ENCODE peak calls at places on chromosomes 11 and 22, in four cellular contexts. V is sigmoid colon, W is stomach, E is H1. U is an unnamed sample. For H3K4me1, the result is how much of the 10 kb centered on the place peaks cover.

GRCh38 chr22:44901301-44901700 is 108.5 kb downstream of the PHF21B start:
- DNase-seq in V (no peak), W (no peak), E (no peak), U (no peak)

GRCh38 chr22:47914481-47915097 is 1152.1 kb downstream of the TBC1D22A start:
- DNase-seq in V (no peak), W (no peak), E (no peak), U (no peak)

GRCh38 chr11:77789731-77790476 is 30.6 kb downstream of the RSF1 start:
- DNase-seq in V (no peak), W (no peak), E (no peak), U (no peak)

GRCh38 chr11:61061081-61061826 is 41.0 kb upstream of the CD5 start:
- DNase-seq in V (peak), W (no peak), E (no peak), U (no peak)

GRCh38 chr11:111634981-111635705 is 32.9 kb downstream of the SIK2 start:
- DNase-seq in V (no peak), W (no peak), E (no peak), U (no peak)

GRCh38 chr22:29310863-29311339 is 4.5 kb downstream of the GAS2L1 start:
- DNase-seq in V (peak), W (peak), E (no peak), U (peak)

GRCh38 chr11:72191961-72192381 is at the start of gene FOLR1:
- DNase-seq in V (no peak), W (no peak), E (no peak), U (no peak)

GRCh38 chr22:19646383-19646782 is 67.9 kb upstream of the SEPTIN5 start:
- DNase-seq in V (no peak), W (no peak), E (no peak), U (no peak)

GRCh38 chr11:92384807-92385206 is 160.2 kb downstream of the FAT3 start:
- DNase-seq in V (no peak), W (no peak), E (no peak), U (no peak)

GRCh38 chr11:35088676-35089075 is 50.3 kb upstream of the CD44 start:
- DNase-seq in V (no peak), W (no peak), E (no peak), U (no peak)

GRCh38 chr11:94379619-94380018 is 21.6 kb downstream of the GPR83 start:
- DNase-seq in V (no peak), W (no peak), E (no peak), U (no peak)

GRCh38 chr11:134576286-134576685 is 164.2 kb upstream of the B3GAT1 start:
- DNase-seq in V (peak), W (no peak), E (no peak), U (no peak)

GRCh38 chr11:118251858-118252652 is at the start of gene MPZL3:
- DNase-seq in V (peak), W (peak), E (peak), U (peak)

GRCh38 chr11:34948721-34949120 is 32.3 kb downstream of the PDHX start:
- DNase-seq in V (no peak), W (no peak), E (no peak), U (no peak)

GRCh38 chr11:80383655-80384054 is 942.8 kb upstream of the TENM4 start:
- DNase-seq in V (no peak), W (no peak), E (no peak), U (peak)

GRCh38 chr11:66294626-66295620 is 3.2 kb downstream of the TMEM151A start:
- DNase-seq in V (no peak), W (no peak), E (no peak), U (no peak)

GRCh38 chr11:126695293-126695692 is 305.3 kb downstream of the KIRREL3 start:
- DNase-seq in V (no peak), W (no peak), E (no peak), U (no peak)

GRCh38 chr11:33515347-33515746 is 185.3 kb downstream of the C11orf91 start:
- DNase-seq in V (no peak), W (no peak), E (no peak), U (no peak)

GRCh38 chr11:46982797-46983452 is 46.4 kb downstream of the CSTPP1 start:
- DNase-seq in V (no peak), W (no peak), E (no peak), U (no peak)

GRCh38 chr22:46046299-46046685 is 69.3 kb upstream of the WNT7B start:
- DNase-seq in V (peak), W (no peak), E (no peak), U (peak)

GRCh38 chr22:46045459-46046298 is 68.7 kb upstream of the WNT7B start:
- DNase-seq in V (peak), W (peak), E (no peak), U (peak)

GRCh38 chr22:46043816-46044717 is 67.1 kb upstream of the WNT7B start:
- DNase-seq in V (peak), W (peak), E (no peak), U (peak)

GRCh38 chr22:46043339-46043738 is 66.4 kb upstream of the WNT7B start:
- DNase-seq in V (peak), W (peak), E (no peak), U (no peak)

DNA sequence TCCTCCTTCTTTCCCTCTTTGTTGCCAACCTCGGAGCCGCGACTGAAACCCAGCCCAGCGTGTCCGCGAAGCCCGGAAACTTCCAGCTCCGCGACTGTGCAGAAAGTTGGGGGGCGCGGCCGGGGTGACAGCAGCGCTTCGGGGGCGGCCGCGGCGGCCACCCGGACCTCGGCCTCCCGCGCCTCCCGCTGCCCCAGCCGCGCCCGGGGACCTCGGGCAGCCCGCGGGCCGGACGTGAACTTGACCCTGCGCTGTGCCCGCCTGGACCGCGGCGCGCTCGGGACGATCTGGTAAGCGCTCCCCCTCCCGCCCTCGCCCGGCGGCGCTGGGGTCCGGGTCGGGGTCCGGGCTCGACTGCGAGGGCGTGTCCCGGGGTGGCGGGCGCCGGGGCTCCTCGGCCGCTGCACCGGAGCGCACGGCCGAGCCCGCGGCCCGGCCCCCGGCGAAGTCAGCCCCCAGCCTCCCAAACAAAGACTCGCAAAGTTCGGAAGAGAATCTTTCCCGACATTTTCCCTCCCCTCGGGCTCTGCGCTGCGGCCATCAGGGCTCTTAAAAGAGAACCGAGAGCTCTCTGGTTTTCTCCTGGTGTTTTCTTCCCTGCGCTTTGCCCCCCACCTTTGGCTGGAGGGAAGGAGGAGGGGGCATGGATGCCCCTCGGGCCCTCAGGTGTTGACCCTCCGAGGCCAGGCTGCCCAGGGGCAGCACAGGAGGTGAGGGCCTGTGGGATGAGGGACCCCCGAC is 67.9 kb upstream of the WNT7B start:
- DNase-seq in V (peak), W (peak), E (no peak), U (peak)
- H3K4me1 ChIP-seq in V (half or more), W (half or more), E (under half), U (under half)

GRCh38 chr22:41469218-41469851 is 418 bp downstream of the ACO2 start:
- DNase-seq in V (peak), W (peak), E (no peak), U (peak)
- TF ChIP-seq EP300 in V (no peak), W (no peak), E (no peak), U (no peak)

GRCh38 chr11:12802418-12803085 is 128.3 kb downstream of the TEAD1 start:
- DNase-seq in V (peak), W (peak), E (no peak), U (peak)
- H3K4me1 ChIP-seq in V (half or more), W (under half), E (under half), U (under half)

GRCh38 chr11:86068951-86069407 is at the start of gene PICALM:
- DNase-seq in V (peak), W (peak), E (peak), U (peak)
- TF ChIP-seq EP300 in V (no peak), W (peak), E (no peak), U (peak)

GRCh38 chr11:959608-960007 is 33.9 kb downstream of the AP2A2 start:
- DNase-seq in V (no peak), W (no peak), E (no peak), U (no peak)

GRCh38 chr11:955154-956049 is 29.7 kb downstream of the AP2A2 start:
- DNase-seq in V (no peak), W (no peak), E (no peak), U (peak)

GRCh38 chr11:957201-957920 is 31.7 kb downstream of the AP2A2 start:
- DNase-seq in V (no peak), W (no peak), E (no peak), U (no peak)

GRCh38 chr11:959027-959426 is 33.4 kb downstream of the AP2A2 start:
- DNase-seq in V (no peak), W (no peak), E (no peak), U (no peak)

GRCh38 chr11:958101-958500 is 32.4 kb downstream of the AP2A2 start:
- DNase-seq in V (no peak), W (no peak), E (no peak), U (no peak)
- H3K4me1 ChIP-seq in V (under half), W (under half), E (under half), U (under half)

GRCh38 chr11:96155627-96156378 is 187.2 kb downstream of the MAML2 start:
- DNase-seq in V (peak), W (peak), E (no peak), U (peak)
- TF ChIP-seq EP300 in V (no peak), W (no peak), E (no peak), U (no peak)